ENCODE peak calls at places on chromosomes 6 and 20, in six cellular contexts. Z is activated gamma-delta T cell treated with Interleukin-2 at 50 U/mL for 16 hours; A is stimulated activated naive B cell treated with anti-CD40 and anti-IgM and Interleukin-4, amounts not matched to agents 10 μg/mL and 1 μg/mL and 100 μg/mL, for 72 hours; G is activated CD8-positive, alpha-beta memory T cell treated with anti-CD3 and anti-CD28 coated beads for 24 hours; P is A549; M is OCI-LY7. T is an unnamed sample.

GRCh38 chr6:23456396-23456795 is 669.6 kb upstream of the NRSN1 start:
- DNase-seq in M (no peak), Z (no peak), A (no peak), G (no peak), P (no peak), T (no peak)

GRCh38 chr6:117829594-117830319 is 77.3 kb upstream of the SLC35F1 start:
- DNase-seq in P (peak), G (no peak), A (no peak), M (no peak), Z (no peak), T (no peak)

GRCh38 chr6:79913369-79913768 is 34.0 kb downstream of the ELOVL4 start:
- DNase-seq in G (no peak), A (no peak), Z (peak), P (no peak), M (no peak), T (no peak)

GRCh38 chr6:35181313-35181932 is 32.3 kb upstream of the SCUBE3 start:
- DNase-seq in G (no peak), M (no peak), A (no peak), Z (no peak), P (no peak), T (no peak)

GRCh38 chr6:7488494-7488893 is 53.0 kb upstream of the DSP start:
- DNase-seq in M (no peak), A (no peak), P (no peak), Z (no peak), G (no peak), T (no peak)

GRCh38 chr20:59006864-59007757 is at the start of gene CTSZ:
- DNase-seq in M (peak), Z (peak), G (peak), P (peak), A (peak), T (peak)

GRCh38 chr20:20699917-20700316 is 12.5 kb downstream of the RALGAPA2 start:
- DNase-seq in G (no peak), Z (no peak), A (no peak), P (no peak), M (no peak), T (no peak)

GRCh38 chr20:41170386-41171105 is 33.2 kb downstream of the PLCG1 start:
- DNase-seq in A (no peak), M (no peak), P (no peak), Z (no peak), G (no peak), T (no peak)

GRCh38 chr6:131937219-131937618 is 14.0 kb downstream of the CCN2 start:
- DNase-seq in A (no peak), P (no peak), G (no peak), Z (no peak), M (no peak), T (no peak)

GRCh38 chr6:41574002-41574401 is 27.8 kb downstream of the FOXP4 start:
- DNase-seq in M (no peak), P (no peak), Z (no peak), G (no peak), A (no peak), T (peak)

GRCh38 chr6:159168536-159169192 is 536 bp upstream of the FNDC1 start:
- DNase-seq in P (peak), M (no peak), A (no peak), Z (no peak), G (peak), T (no peak)

GRCh38 chr6:117947234-117947633 is 40.2 kb downstream of the SLC35F1 start:
- DNase-seq in G (no peak), M (no peak), A (no peak), P (no peak), Z (no peak), T (no peak)

GRCh38 chr6:152948150-152948768 is 34.6 kb downstream of the FBXO5 start:
- DNase-seq in M (peak), G (no peak), P (peak), Z (no peak), A (no peak), T (peak)

GRCh38 chr20:59735486-59735885 is 131.1 kb downstream of the PHACTR3 start:
- DNase-seq in G (no peak), Z (no peak), A (no peak), P (no peak), M (no peak), T (no peak)

GRCh38 chr6:130760006-130760405 is 67.2 kb upstream of the SMLR1 start:
- DNase-seq in G (no peak), Z (no peak), A (no peak), P (peak), M (peak), T (no peak)

GRCh38 chr6:57162516-57162915 is 9.6 kb upstream of the BAG2 start:
- DNase-seq in M (no peak), G (no peak), Z (no peak), P (no peak), A (no peak), T (no peak)

GRCh38 chr20:53070714-53071392 is 98.7 kb downstream of the TSHZ2 start:
- DNase-seq in Z (no peak), A (no peak), M (peak), P (no peak), G (no peak), T (no peak)

GRCh38 chr6:109523478-109523877 is 40.5 kb upstream of the ZBTB24 start:
- DNase-seq in A (no peak), P (no peak), Z (no peak), G (no peak), M (no peak), T (no peak)

GRCh38 chr6:125858427-125859320 is 67.9 kb downstream of the NCOA7 start:
- DNase-seq in A (peak), Z (peak), M (no peak), G (no peak), P (peak), T (peak)

GRCh38 chr6:99219788-99220187 is 129.7 kb downstream of the FAXC start:
- DNase-seq in Z (no peak), A (no peak), P (peak), G (no peak), M (no peak), T (no peak)

GRCh38 chr6:157343732-157344131 is 20.4 kb upstream of the TMEM242 start:
- DNase-seq in M (no peak), A (no peak), G (no peak), Z (no peak), P (no peak), T (no peak)

GRCh38 chr6:54737247-54737646 is 109.3 kb upstream of the FAM83B start:
- DNase-seq in M (peak), G (no peak), Z (no peak), P (peak), A (no peak), T (no peak)

GRCh38 chr6:161903584-161904232 is 629.8 kb upstream of the AGPAT4 start:
- DNase-seq in M (no peak), P (no peak), Z (no peak), A (no peak), G (no peak), T (no peak)

GRCh38 chr20:910132-910839 is 5.8 kb downstream of the ANGPT4 start:
- DNase-seq in G (no peak), A (no peak), M (no peak), P (no peak), Z (no peak), T (peak)

GRCh38 chr6:111988926-111989325 is 65.0 kb upstream of the CCN6 start:
- DNase-seq in A (no peak), Z (no peak), G (peak), P (no peak), M (no peak), T (no peak)

GRCh38 chr6:156434049-156434794 is 343.0 kb upstream of the ARID1B start:
- DNase-seq in A (no peak), M (no peak), G (no peak), Z (no peak), P (no peak), T (no peak)

GRCh38 chr20:4507288-4507719 is 214.4 kb upstream of the PRND start:
- DNase-seq in P (peak), A (no peak), G (no peak), M (no peak), Z (no peak), T (no peak)

GRCh38 chr6:137923866-137924616 is 57.0 kb downstream of the TNFAIP3 start:
- DNase-seq in P (no peak), A (no peak), Z (no peak), G (no peak), M (no peak), T (no peak)

GRCh38 chr6:45830441-45831139 is 185.1 kb downstream of the CLIC5 start:
- DNase-seq in G (peak), Z (no peak), M (peak), P (no peak), A (peak), T (peak)

GRCh38 chr20:64222273-64222672 is 33.3 kb upstream of the PCMTD2 start:
- DNase-seq in A (no peak), M (no peak), P (no peak), G (no peak), Z (no peak), T (no peak)

GRCh38 chr6:36633915-36634314 is 39.8 kb downstream of the SRSF3 start:
- DNase-seq in G (no peak), Z (no peak), M (no peak), P (no peak), A (no peak), T (no peak)

GRCh38 chr6:156910938-156911337 is 133.8 kb downstream of the ARID1B start:
- DNase-seq in M (no peak), P (no peak), G (no peak), A (no peak), Z (no peak), T (no peak)

GRCh38 chr6:27565839-27566779 is 93.2 kb upstream of the ZNF184 start:
- DNase-seq in A (no peak), M (no peak), G (no peak), P (peak), Z (no peak), T (no peak)

GRCh38 chr6:154474636-154475428 is 35.7 kb downstream of the CNKSR3 start:
- DNase-seq in P (peak), M (no peak), Z (no peak), A (no peak), G (no peak), T (peak)

T was measured in MV-4-11.